ENCODE peak calls at places on chromosomes 1 and 21, in nine cellular contexts. U, O, Q, D, T, A, G, K and B are unnamed samples.

GRCh38 chr1:19374926-19375325 is 62.8 kb downstream of the SLC66A1 start:
- DNase-seq in A (no peak), U (no peak), K (no peak), Q (no peak), T (no peak), O (no peak), G (no peak), D (no peak), B (no peak)

GRCh38 chr1:168824418-168824817 is 95.4 kb upstream of the DPT start:
- DNase-seq in A (no peak), D (no peak), T (no peak), G (no peak), U (no peak), K (no peak), O (no peak), Q (no peak), B (no peak)

GRCh38 chr1:216807696-216808095 is 84.5 kb upstream of the ESRRG start:
- DNase-seq in G (peak; percentile 1), U (no peak), O (no peak), K (no peak), Q (no peak), A (no peak), T (no peak), D (no peak), B (no peak)

GRCh38 chr1:86499987-86500593 is 31.4 kb downstream of the CLCA1 start:
- DNase-seq in D (no peak), T (no peak), G (no peak), O (peak; percentile 63), A (no peak), U (no peak), Q (peak; percentile 72), K (peak; percentile 90), B (no peak)

GRCh38 chr1:3431266-3431665 is 23.2 kb upstream of the ARHGEF16 start:
- DNase-seq in U (peak; percentile 47), O (peak; percentile 31), D (no peak), A (no peak), Q (no peak), K (peak; percentile 52), T (no peak), G (no peak), B (no peak)

GRCh38 chr21:21664871-21665270 is 666.7 kb downstream of the NCAM2 start:
- DNase-seq in U (no peak), K (no peak), G (no peak), Q (no peak), D (no peak), A (no peak), O (no peak), T (no peak), B (no peak)

GRCh38 chr1:169018751-169019150 is 87.7 kb upstream of the ATP1B1 start:
- DNase-seq in T (no peak), D (no peak), O (no peak), A (no peak), G (no peak), U (no peak), K (no peak), Q (no peak), B (no peak)

GRCh38 chr1:172720325-172720724 is 61.4 kb downstream of the FASLG start:
- DNase-seq in U (no peak), K (no peak), D (no peak), Q (no peak), T (no peak), O (peak; percentile 48), G (peak; percentile 88), A (no peak), B (peak; percentile 25)

GRCh38 chr1:147236448-147236847 is 6.0 kb upstream of the CHD1L start:
- DNase-seq in K (no peak), O (no peak), G (no peak), U (no peak), Q (no peak), D (no peak), A (no peak), T (no peak), B (no peak)

GRCh38 chr21:31132574-31133242 is 94.4 kb upstream of the KRTAP19-8 start:
- DNase-seq in O (no peak), D (no peak), U (no peak), G (no peak), A (peak; percentile 83), Q (peak; percentile 91), T (no peak), K (no peak), B (no peak)

GRCh38 chr1:245946905-245947304 is 560.2 kb downstream of the SMYD3 start:
- DNase-seq in G (no peak), Q (no peak), U (no peak), K (no peak), D (no peak), O (no peak), A (no peak), T (peak; percentile 32), B (no peak)

GRCh38 chr1:192608671-192609070 is 27.3 kb upstream of the RGS13 start:
- DNase-seq in T (no peak), Q (no peak), K (no peak), U (no peak), D (no peak), A (no peak), O (no peak), G (no peak), B (no peak)

GRCh38 chr1:151542710-151543129 is 2.6 kb downstream of the TUFT1 start:
- DNase-seq in K (no peak), T (peak; percentile 23), G (no peak), Q (no peak), D (no peak), O (peak; percentile 84), U (peak; percentile 77), A (no peak), B (no peak)

GRCh38 chr21:25062061-25062460 is 545.2 kb downstream of the MRPL39 start:
- DNase-seq in U (no peak), A (no peak), T (no peak), G (no peak), K (no peak), O (no peak), D (no peak), Q (no peak), B (peak; percentile 25)

GRCh38 chr1:6353948-6354658 is 39.5 kb downstream of the ACOT7 start:
- DNase-seq in D (peak; percentile 40), O (peak; percentile 48), K (no peak), U (no peak), Q (no peak), T (no peak), A (no peak), G (peak; percentile 79), B (no peak)

GRCh38 chr1:59367269-59368006 is 70.5 kb downstream of the FGGY start:
- DNase-seq in G (peak; percentile 21), K (no peak), O (no peak), T (peak; percentile 68), A (no peak), U (no peak), D (peak; percentile 54), Q (no peak), B (no peak)

GRCh38 chr1:4529579-4530445 is 124.6 kb upstream of the AJAP1 start:
- DNase-seq in U (no peak), A (no peak), K (no peak), O (no peak), G (no peak), T (no peak), D (no peak), Q (no peak), B (no peak)

GRCh38 chr1:25697426-25698220 is 81.0 kb downstream of the MAN1C1 start:
- DNase-seq in Q (no peak), T (no peak), A (peak; percentile 34), G (no peak), K (no peak), O (no peak), D (no peak), U (no peak), B (no peak)

GRCh38 chr1:14140800-14141526 is 441.0 kb downstream of the PRDM2 start:
- DNase-seq in U (no peak), K (no peak), Q (no peak), O (peak; percentile 37), T (peak; percentile 29), G (no peak), A (no peak), D (peak; percentile 90), B (no peak)

GRCh38 chr1:116489231-116489697 is 81.6 kb downstream of the CD58 start:
- DNase-seq in T (no peak), A (no peak), G (no peak), D (peak; percentile 93), Q (no peak), K (no peak), O (peak; percentile 95), U (peak; percentile 79), B (no peak)

GRCh38 chr1:194369060-194369459 is 1182.6 kb upstream of the B3GALT2 start:
- DNase-seq in K (no peak), T (no peak), U (no peak), G (no peak), O (no peak), Q (no peak), D (no peak), A (no peak), B (no peak)

GRCh38 chr1:9494936-9495758 is 44.1 kb upstream of the SLC25A33 start:
- DNase-seq in A (peak; percentile 43), T (peak; percentile 57), D (no peak), K (peak; percentile 88), Q (peak; percentile 57), U (peak; percentile 80), O (peak; percentile 67), G (peak; percentile 30), B (peak; percentile 35)

GRCh38 chr1:94396356-94396755 is 21.8 kb upstream of the ABCD3 start:
- DNase-seq in G (no peak), U (peak; percentile 31), D (no peak), Q (no peak), K (no peak), A (no peak), T (no peak), O (no peak), B (peak; percentile 28)
- H3K9me3 ChIP-seq in G (no peaks in the 10 kb centered on the region), U (no peaks in the 10 kb centered on the region), D (no peaks in the 10 kb centered on the region), Q (no peaks in the 10 kb centered on the region), K (no peaks in the 10 kb centered on the region), A (no peaks in the 10 kb centered on the region), T (no peaks in the 10 kb centered on the region), O (no peaks in the 10 kb centered on the region), B (peaks cover 1% of the 10 kb centered on the region)

DNA sequence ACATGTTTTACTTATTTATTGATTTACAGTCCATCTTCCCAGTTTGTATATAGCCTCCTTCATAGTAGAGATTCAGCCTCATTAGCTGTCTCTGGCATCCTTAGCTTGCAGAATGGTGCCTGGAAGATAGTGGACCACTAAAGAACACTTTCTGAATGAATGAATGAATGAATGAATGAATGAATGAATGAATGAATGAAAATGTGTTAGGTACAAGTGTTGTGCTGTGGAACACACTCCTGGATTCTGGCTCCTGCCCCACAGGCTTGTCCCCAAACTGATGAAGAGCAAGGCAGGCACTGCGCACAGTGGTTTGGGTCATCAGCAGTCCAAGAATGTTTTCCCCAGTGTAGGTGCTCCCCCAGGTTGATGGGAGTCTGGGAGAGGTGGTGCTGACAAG is 159.4 kb downstream of the ST6GALNAC5 start:
- DNase-seq in G (no peak), T (no peak), U (no peak), K (no peak), O (no peak), Q (no peak), A (no peak), D (no peak), B (no peak)
- H3K9me3 ChIP-seq in G (no peaks in the 10 kb centered on the region), T (no peaks in the 10 kb centered on the region), U (no peaks in the 10 kb centered on the region), K (no peaks in the 10 kb centered on the region), O (no peaks in the 10 kb centered on the region), Q (no peaks in the 10 kb centered on the region), A (no peaks in the 10 kb centered on the region), D (no peaks in the 10 kb centered on the region), B (no peaks in the 10 kb centered on the region)

GRCh38 chr1:54240741-54241335 is 40.9 kb downstream of the MRPL37 start:
- DNase-seq in K (no peak), D (no peak), Q (no peak), T (no peak), A (no peak), U (no peak), O (no peak), G (no peak), B (no peak)
- H3K9me3 ChIP-seq in K (no peaks in the 10 kb centered on the region), D (no peaks in the 10 kb centered on the region), Q (no peaks in the 10 kb centered on the region), T (no peaks in the 10 kb centered on the region), A (no peaks in the 10 kb centered on the region), U (no peaks in the 10 kb centered on the region), O (no peaks in the 10 kb centered on the region), G (no peaks in the 10 kb centered on the region), B (no peaks in the 10 kb centered on the region)

GRCh38 chr1:159469921-159470595 is 30.5 kb downstream of the OR10J1 start:
- DNase-seq in A (no peak), T (no peak), Q (no peak), O (no peak), K (no peak), D (no peak), U (no peak), G (no peak), B (no peak)
- H3K9me3 ChIP-seq in A (no peaks in the 10 kb centered on the region), T (no peaks in the 10 kb centered on the region), Q (no peaks in the 10 kb centered on the region), O (no peaks in the 10 kb centered on the region), K (no peaks in the 10 kb centered on the region), D (no peaks in the 10 kb centered on the region), U (no peaks in the 10 kb centered on the region), G (no peaks in the 10 kb centered on the region), B (no peaks in the 10 kb centered on the region)